ENCODE peak calls at places on chromosomes 12 and 14, in ten cellular contexts. H is breast epithelium; A is A549; G is body of pancreas; C is left ventricle myocardium inferior; N is psoas muscle; J is cardiac muscle cell; X is CD8-positive, alpha-beta T cell; E is osteoblast; D is OCI-LY7. M is an unnamed sample. For H3K4me1, the result is how much of the 10 kb centered on the place peaks cover.

GRCh38 chr14:64123241-64123956 is 170.8 kb downstream of the ESR2 start:
- DNase-seq in H (no peak), A (no peak), G (no peak), C (no peak), N (no peak), J (no peak), X (no peak), E (no peak), D (no peak), M (no peak)

GRCh38 chr14:24777678-24778077 is 143.7 kb upstream of the GZMB start:
- DNase-seq in H (no peak), A (no peak), G (no peak), C (no peak), N (no peak), J (no peak), X (no peak), E (no peak), D (no peak), M (no peak)

GRCh38 chr14:103281496-103282231 is 52.4 kb upstream of the EIF5 start:
- DNase-seq in H (no peak), A (peak), G (peak), C (no peak), N (peak), J (peak), X (no peak), E (peak), D (no peak), M (peak)

GRCh38 chr12:123106640-123107359 is 44.1 kb downstream of the PITPNM2 start:
- DNase-seq in H (no peak), A (no peak), G (no peak), C (peak), N (peak), J (no peak), X (peak), E (no peak), D (peak), M (no peak)

GRCh38 chr14:72804653-72805180 is 89.2 kb downstream of the DPF3 start:
- DNase-seq in H (no peak), A (no peak), G (no peak), C (no peak), N (no peak), J (no peak), X (no peak), E (no peak), D (no peak), M (no peak)

GRCh38 chr12:52253391-52254179 is 20.5 kb downstream of the KRT7 start:
- DNase-seq in H (no peak), A (no peak), G (peak), C (no peak), N (no peak), J (no peak), X (no peak), E (no peak), D (no peak), M (no peak)

GRCh38 chr12:108828774-108829173 is 28.6 kb downstream of the SSH1 start:
- DNase-seq in H (no peak), A (no peak), G (no peak), C (peak), N (no peak), J (peak), X (no peak), E (peak), D (no peak), M (no peak)

GRCh38 chr14:71815110-71815509 is 117.1 kb upstream of the RGS6 start:
- DNase-seq in H (no peak), A (no peak), G (no peak), C (no peak), N (no peak), J (no peak), X (no peak), E (no peak), D (no peak), M (no peak)

GRCh38 chr14:75967866-75968265 is 13.9 kb downstream of the TGFB3 start:
- DNase-seq in H (no peak), A (no peak), G (no peak), C (no peak), N (no peak), J (no peak), X (no peak), E (no peak), D (no peak), M (no peak)

GRCh38 chr14:74671789-74672188 is 41.1 kb downstream of the AREL1 start:
- DNase-seq in H (no peak), A (no peak), G (no peak), C (no peak), N (no peak), J (peak), X (no peak), E (peak), D (no peak), M (no peak)

GRCh38 chr12:110547090-110547489 is 36.0 kb downstream of the PPTC7 start:
- DNase-seq in H (no peak), A (no peak), G (no peak), C (no peak), N (no peak), J (no peak), X (no peak), E (no peak), D (no peak), M (no peak)

GRCh38 chr12:110549716-110550115 is 33.4 kb downstream of the PPTC7 start:
- DNase-seq in H (no peak), A (no peak), G (no peak), C (no peak), N (no peak), J (no peak), X (no peak), E (peak), D (no peak), M (no peak)

GRCh38 chr12:110546339-110546738 is 36.8 kb downstream of the PPTC7 start:
- DNase-seq in H (no peak), A (no peak), G (no peak), C (no peak), N (no peak), J (peak), X (no peak), E (peak), D (no peak), M (no peak)

GRCh38 chr12:110550981-110551380 is 32.1 kb downstream of the PPTC7 start:
- DNase-seq in H (no peak), A (no peak), G (no peak), C (no peak), N (no peak), J (no peak), X (no peak), E (no peak), D (no peak), M (no peak)

DNA sequence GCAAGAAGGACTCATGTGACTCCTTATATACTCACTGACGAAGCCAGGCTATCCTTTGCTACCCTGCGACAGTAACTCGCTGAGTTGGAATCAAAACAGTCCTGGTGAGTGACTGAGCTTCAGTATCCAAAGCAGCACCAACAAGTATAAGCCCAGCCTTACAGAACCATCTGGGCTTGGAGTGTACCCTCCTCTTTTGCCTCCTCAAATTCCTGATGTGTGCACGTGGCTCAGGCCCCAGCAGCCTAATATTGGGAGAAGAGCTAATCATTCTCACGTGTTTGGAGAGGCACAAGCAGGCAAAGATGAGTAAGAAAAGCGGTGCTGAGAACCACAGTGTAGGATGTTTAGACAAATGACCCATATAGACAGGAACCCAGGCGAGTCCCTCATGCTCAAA is 34.4 kb downstream of the PPTC7 start:
- DNase-seq in H (no peak), A (no peak), G (no peak), C (no peak), N (no peak), J (no peak), X (no peak), E (no peak), D (no peak), M (no peak)
- H3K4me1 ChIP-seq in H (under half), A (under half), G (under half), C (half or more), N (half or more), J (under half), X (under half), E (under half), D (under half), M (half or more)

GRCh38 chr12:113598815-113599406 is 127.2 kb upstream of the LHX5 start:
- DNase-seq in H (no peak), A (no peak), G (no peak), C (no peak), N (no peak), J (no peak), X (no peak), E (no peak), D (no peak), M (no peak)
- H3K4me1 ChIP-seq in H (under half), A (under half), G (under half), C (under half), N (under half), J (under half), X (under half), E (under half), D (under half), M (under half)

GRCh38 chr12:54004063-54004840 is 4.3 kb downstream of the HOXC9 start:
- DNase-seq in H (no peak), A (no peak), G (no peak), C (no peak), N (no peak), J (no peak), X (no peak), E (peak), D (no peak), M (no peak)

GRCh38 chr12:54002278-54002914 is 2.4 kb downstream of the HOXC9 start:
- DNase-seq in H (no peak), A (no peak), G (no peak), C (no peak), N (no peak), J (no peak), X (no peak), E (no peak), D (no peak), M (no peak)

GRCh38 chr12:54004841-54005530 is 3.8 kb upstream of the HOXC8 start:
- DNase-seq in H (no peak), A (no peak), G (no peak), C (no peak), N (no peak), J (no peak), X (no peak), E (no peak), D (no peak), M (no peak)

GRCh38 chr12:54002915-54003339 is 3.0 kb downstream of the HOXC9 start:
- DNase-seq in H (no peak), A (no peak), G (no peak), C (no peak), N (no peak), J (no peak), X (no peak), E (no peak), D (no peak), M (no peak)

DNA sequence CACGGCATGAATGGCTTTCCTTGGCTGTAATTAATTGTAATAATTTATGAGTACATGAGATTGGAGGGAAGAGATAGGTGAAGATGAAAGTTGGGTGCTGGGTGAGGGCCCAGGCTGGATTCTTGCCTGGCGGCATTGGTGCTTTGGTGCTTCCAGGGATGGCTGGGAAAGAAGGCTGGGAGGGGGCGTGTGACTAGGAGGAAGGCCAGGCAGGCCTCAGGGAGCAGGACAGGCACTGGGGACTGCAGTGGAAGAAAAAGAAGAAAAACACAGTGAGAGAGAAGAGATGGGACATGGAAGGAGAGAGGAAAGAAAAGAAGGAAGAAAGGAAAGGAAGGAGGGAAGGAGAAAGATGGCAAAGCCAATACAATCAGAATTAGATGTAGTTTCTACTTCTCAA is 3.7 kb downstream of the HOXC9 start:
- DNase-seq in H (no peak), A (no peak), G (no peak), C (no peak), N (no peak), J (no peak), X (no peak), E (no peak), D (no peak), M (no peak)
- H3K4me1 ChIP-seq in H (under half), A (under half), G (under half), C (under half), N (under half), J (under half), X (under half), E (under half), D (under half), M (under half)

GRCh38 chr12:19323768-19324167 is 115.5 kb upstream of the AEBP2 start:
- DNase-seq in H (no peak), A (no peak), G (no peak), C (no peak), N (no peak), J (no peak), X (no peak), E (no peak), D (no peak), M (no peak)
- H3K4me1 ChIP-seq in H (under half), A (under half), G (under half), C (under half), N (under half), J (under half), X (under half), E (under half), D (under half), M (under half)

GRCh38 chr12:3432176-3432742 is 58.7 kb upstream of the PRMT8 start:
- DNase-seq in H (no peak), A (no peak), G (no peak), C (no peak), N (no peak), J (no peak), X (no peak), E (peak), D (peak), M (no peak)
- H3K4me1 ChIP-seq in H (under half), A (under half), G (under half), C (under half), N (under half), J (under half), X (under half), E (under half), D (under half), M (under half)

GRCh38 chr12:116922194-116922897 is 11.6 kb downstream of the FBXW8 start:
- DNase-seq in H (no peak), A (no peak), G (no peak), C (no peak), N (no peak), J (no peak), X (no peak), E (no peak), D (peak), M (no peak)
- H3K4me1 ChIP-seq in H (under half), A (under half), G (under half), C (under half), N (under half), J (under half), X (half or more), E (under half), D (under half), M (under half)

DNA sequence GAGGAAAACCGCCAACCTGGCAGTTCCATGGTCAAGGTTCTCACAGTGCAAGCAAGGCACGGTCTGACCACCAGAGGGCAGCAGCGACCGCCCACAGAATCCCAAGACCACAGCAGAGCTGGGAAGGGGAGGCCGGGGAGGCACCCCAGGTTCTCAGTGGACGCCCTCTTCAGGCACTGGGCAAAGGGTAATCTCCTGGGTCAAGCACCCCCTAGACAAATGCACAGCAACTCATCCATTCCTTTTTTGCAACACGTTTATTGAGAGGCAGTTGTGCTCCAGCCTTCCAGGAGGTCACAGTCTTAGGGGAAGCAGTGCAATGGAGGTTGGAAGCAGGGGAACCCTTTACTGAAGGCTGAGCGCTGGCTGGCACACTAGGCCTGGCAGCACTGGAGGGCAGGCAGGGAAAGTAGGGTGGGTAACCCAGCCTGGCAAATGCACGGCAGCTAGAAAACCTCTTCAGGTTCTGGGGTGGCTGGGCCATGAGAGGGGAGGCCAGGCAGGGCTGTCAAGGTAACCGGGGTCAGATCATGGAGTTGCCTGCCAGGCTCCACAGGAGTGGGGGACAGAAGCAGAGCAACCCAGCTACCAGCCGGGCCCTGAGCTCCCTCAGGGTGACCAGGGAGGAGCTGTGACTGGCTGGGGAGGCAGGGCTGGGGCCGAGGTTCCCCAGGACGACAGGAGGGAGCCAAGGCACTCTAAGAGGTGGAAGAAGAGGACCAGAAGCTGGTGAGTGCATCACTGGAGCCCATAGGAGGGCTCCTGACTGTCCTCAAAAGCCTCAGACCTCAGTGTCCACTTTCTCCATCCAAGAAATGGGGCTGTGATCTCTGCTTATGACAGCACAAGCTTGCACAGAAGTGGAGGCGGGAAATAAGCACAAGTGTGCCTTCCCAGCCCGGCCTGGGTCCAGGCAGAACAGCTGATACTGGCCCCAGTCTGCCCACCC is 1.8 kb upstream of the RHOF start:
- DNase-seq in H (peak), A (peak), G (peak), C (peak), N (peak), J (peak), X (peak), E (peak), D (peak), M (no peak)
- H3K4me1 ChIP-seq in H (under half), A (half or more), G (half or more), C (half or more), N (half or more), J (under half), X (half or more), E (under half), D (half or more), M (half or more)

M was measured in vagina.